ENCODE peak calls at places on chromosomes 1 and 21, in four cellular contexts. I is cardiac muscle cell, B is GM12891, E is ACHN. H is an unnamed sample.

GRCh38 chr1:119467219-119467618 is 39.8 kb upstream of the HSD3B1 start:
- DNase-seq in I (no peak), B (no peak), E (no peak), H (no peak)

GRCh38 chr1:9413143-9413876 is 120.6 kb downstream of the SPSB1 start:
- DNase-seq in I (peak; percentile 94), B (peak; percentile 86), E (peak; percentile 75), H (no peak)

GRCh38 chr1:110264430-110264829 is 54.3 kb downstream of the KCNC4 start:
- DNase-seq in I (no peak), B (no peak), E (no peak), H (no peak)

GRCh38 chr1:54110991-54111390 is 41.8 kb downstream of the CDCP2 start:
- DNase-seq in I (no peak), B (no peak), E (no peak), H (no peak)

GRCh38 chr1:38559180-38559874 is 300.2 kb downstream of the RRAGC start:
- DNase-seq in I (peak; percentile 7), B (peak; percentile 70), E (no peak), H (no peak)

GRCh38 chr1:187051618-187052232 is 223.0 kb downstream of the PLA2G4A start:
- DNase-seq in I (peak; percentile 65), B (peak; percentile 5), E (peak; percentile 60), H (no peak)

GRCh38 chr1:171801395-171801990 is 20.0 kb downstream of the METTL13 start:
- DNase-seq in I (peak; percentile 63), B (no peak), E (peak; percentile 49), H (peak; percentile 33)

GRCh38 chr1:241310451-241310850 is 46.6 kb downstream of the RGS7 start:
- DNase-seq in I (no peak), B (no peak), E (no peak), H (no peak)

GRCh38 chr1:197252981-197253380 is 15.1 kb upstream of the CRB1 start:
- DNase-seq in I (no peak), B (no peak), E (no peak), H (no peak)

GRCh38 chr1:40945491-40945973 is 34.0 kb upstream of the CTPS1 start:
- DNase-seq in I (peak; percentile 33), B (no peak), E (no peak), H (no peak)

GRCh38 chr1:14955986-14956385 is 197.6 kb upstream of the TMEM51 start:
- DNase-seq in I (no peak), B (no peak), E (no peak), H (no peak)

GRCh38 chr1:228046421-228047182 is 35.9 kb upstream of the ARF1 start:
- DNase-seq in I (no peak), B (no peak), E (no peak), H (no peak)

GRCh38 chr21:39663066-39663465 is 50.3 kb downstream of the B3GALT5 start:
- DNase-seq in I (no peak), B (no peak), E (no peak), H (no peak)

GRCh38 chr1:155073377-155074272 is 5.0 kb upstream of the EFNA3 start:
- DNase-seq in I (no peak), B (no peak), E (no peak), H (no peak)

GRCh38 chr1:77538956-77539509 is 143.4 kb downstream of the ZZZ3 start:
- DNase-seq in I (peak; percentile 85), B (no peak), E (peak; percentile 89), H (no peak)

H was measured in BE2C.